ENCODE peak calls at places on chromosomes 12 and 14, in four cellular contexts. One of them, this sample, is unnamed.
A peak's percentile ranks its signal among the peaks of the same experiment; 100 is the strongest.

GRCh38 chr14:99215277-99215676 is 56.7 kb downstream of the BCL11B start:
- DNase-seq in hippocampal formation: no peak
- DNase-seq in NB4: no peak
- DNase-seq in Peyer's patch: no peak
- DNase-seq in this sample: peak; percentile 64

GRCh38 chr12:93134893-93135285 is 205.8 kb upstream of the EEA1 start:
- DNase-seq in hippocampal formation: no peak
- DNase-seq in NB4: peak; percentile 44
- DNase-seq in Peyer's patch: no peak
- DNase-seq in this sample: no peak

GRCh38 chr12:124727244-124727673 is 136.4 kb downstream of the SCARB1 start:
- DNase-seq in hippocampal formation: peak; percentile 48
- DNase-seq in NB4: peak; percentile 100
- DNase-seq in Peyer's patch: peak; percentile 48
- DNase-seq in this sample: peak; percentile 43

GRCh38 chr14:37903561-37904191 is 304.0 kb upstream of the SSTR1 start:
- DNase-seq in hippocampal formation: no peak
- DNase-seq in NB4: peak; percentile 42
- DNase-seq in Peyer's patch: no peak
- DNase-seq in this sample: no peak

GRCh38 chr12:6230321-6231110 is 30.3 kb downstream of the CD9 start:
- DNase-seq in hippocampal formation: peak; percentile 91
- DNase-seq in NB4: peak; percentile 97
- DNase-seq in Peyer's patch: peak; percentile 79
- DNase-seq in this sample: peak; percentile 68

GRCh38 chr12:124947561-124948398 is 33.3 kb upstream of the UBC start:
- DNase-seq in hippocampal formation: no peak
- DNase-seq in NB4: no peak
- DNase-seq in Peyer's patch: no peak
- DNase-seq in this sample: peak; percentile 12

GRCh38 chr14:92874961-92875360 is 48.0 kb upstream of the CHGA start:
- DNase-seq in hippocampal formation: no peak
- DNase-seq in NB4: no peak
- DNase-seq in Peyer's patch: no peak
- DNase-seq in this sample: no peak

GRCh38 chr12:59472273-59472672 is 123.6 kb upstream of the SLC16A7 start:
- DNase-seq in hippocampal formation: no peak
- DNase-seq in NB4: peak; percentile 38
- DNase-seq in Peyer's patch: peak; percentile 16
- DNase-seq in this sample: no peak

GRCh38 chr14:52801014-52801708 is 9.8 kb upstream of the GNPNAT1 start:
- DNase-seq in hippocampal formation: no peak
- DNase-seq in NB4: peak; percentile 28
- DNase-seq in Peyer's patch: no peak
- DNase-seq in this sample: no peak

GRCh38 chr12:94308612-94309011 is 151.1 kb downstream of the CEP83 start:
- DNase-seq in hippocampal formation: no peak
- DNase-seq in NB4: no peak
- DNase-seq in Peyer's patch: no peak
- DNase-seq in this sample: no peak

GRCh38 chr14:90739318-90740077 is 76.7 kb downstream of the TTC7B start:
- DNase-seq in hippocampal formation: no peak
- DNase-seq in NB4: no peak
- DNase-seq in Peyer's patch: no peak
- DNase-seq in this sample: no peak

GRCh38 chr12:109679716-109680520 is 33.7 kb upstream of the FAM222A start:
- DNase-seq in hippocampal formation: no peak
- DNase-seq in NB4: no peak
- DNase-seq in Peyer's patch: no peak
- DNase-seq in this sample: no peak

GRCh38 chr12:48712209-48712608 is 4.3 kb downstream of the CCNT1 start:
- DNase-seq in hippocampal formation: no peak
- DNase-seq in NB4: no peak
- DNase-seq in Peyer's patch: no peak
- DNase-seq in this sample: no peak

GRCh38 chr12:55927588-55928502 is at the start of gene PYM1:
- DNase-seq in hippocampal formation: peak; percentile 64
- DNase-seq in NB4: peak; percentile 98
- DNase-seq in Peyer's patch: peak; percentile 74
- DNase-seq in this sample: peak; percentile 82

GRCh38 chr14:60758875-60759274 is 24.3 kb downstream of the MNAT1 start:
- DNase-seq in hippocampal formation: no peak
- DNase-seq in NB4: peak; percentile 14
- DNase-seq in Peyer's patch: no peak
- DNase-seq in this sample: no peak

GRCh38 chr12:51406859-51407258 is 15.7 kb upstream of the GALNT6 start:
- DNase-seq in hippocampal formation: no peak
- DNase-seq in NB4: no peak
- DNase-seq in Peyer's patch: no peak
- DNase-seq in this sample: no peak

GRCh38 chr12:28024231-28024995 is 51.9 kb upstream of the PTHLH start:
- DNase-seq in hippocampal formation: no peak
- DNase-seq in NB4: no peak
- DNase-seq in Peyer's patch: no peak
- DNase-seq in this sample: no peak

This sample was measured in thyroid gland.